ENCODE peak calls at places on chromosomes 6 and 20, in four cellular contexts. E is left lung, B is A549, D is BJ. O is an unnamed sample.

GRCh38 chr6:31473780-31474725 is 23.9 kb upstream of the MICB start:
- DNase-seq in D (no peak), B (no peak), E (no peak), O (no peak)

GRCh38 chr20:16368645-16369292 is 204.5 kb downstream of the KIF16B start:
- DNase-seq in E (no peak), D (no peak), B (peak), O (no peak)

GRCh38 chr20:11001767-11002540 is 328.2 kb upstream of the JAG1 start:
- DNase-seq in D (no peak), E (no peak), B (peak), O (no peak)

GRCh38 chr6:1336246-1336843 is 24.4 kb downstream of the FOXQ1 start:
- DNase-seq in B (peak), D (no peak), E (no peak), O (no peak)

GRCh38 chr6:30378290-30378937 is 33.5 kb downstream of the RPP21 start:
- DNase-seq in D (no peak), B (peak), E (no peak), O (no peak)

GRCh38 chr20:34639755-34640222 is 37.1 kb downstream of the PIGU start:
- DNase-seq in D (no peak), B (no peak), E (no peak), O (no peak)

GRCh38 chr6:63307581-63308246 is 12.1 kb downstream of the LGSN start:
- DNase-seq in E (no peak), B (peak), D (no peak), O (peak)

GRCh38 chr20:10947726-10948125 is 273.9 kb upstream of the JAG1 start:
- DNase-seq in E (no peak), D (no peak), B (no peak), O (no peak)

GRCh38 chr6:137736048-137736846 is 130.8 kb upstream of the TNFAIP3 start:
- DNase-seq in B (no peak), E (no peak), D (no peak), O (peak)

GRCh38 chr6:75236630-75237029 is 7.0 kb downstream of the COX7A2 start:
- DNase-seq in B (no peak), D (no peak), E (no peak), O (no peak)

GRCh38 chr6:140124498-140124897 is 750.0 kb upstream of the CITED2 start:
- DNase-seq in E (no peak), D (no peak), B (no peak), O (no peak)

GRCh38 chr20:46798430-46798829 is 89.0 kb downstream of the SLC2A10 start:
- DNase-seq in B (no peak), D (no peak), E (no peak), O (no peak)

GRCh38 chr20:58553841-58554240 is 38.6 kb upstream of the APCDD1L start:
- DNase-seq in B (no peak), D (no peak), E (no peak), O (no peak)

GRCh38 chr6:122829456-122829855 is 40.4 kb downstream of the SMPDL3A start:
- DNase-seq in B (no peak), D (no peak), E (no peak), O (no peak)

GRCh38 chr6:122838060-122838780 is 49.2 kb downstream of the SMPDL3A start:
- DNase-seq in B (peak), D (no peak), E (no peak), O (no peak)

GRCh38 chr6:145544031-145544430 is 191.3 kb downstream of the EPM2A start:
- DNase-seq in B (peak), D (peak), E (no peak), O (no peak)

GRCh38 chr6:149560736-149561135 is 5.4 kb upstream of the GINM1 start:
- DNase-seq in E (no peak), B (peak), D (no peak), O (no peak)

GRCh38 chr6:96926425-96926824 is 1.9 kb downstream of the KLHL32 start:
- DNase-seq in E (no peak), D (no peak), B (no peak), O (no peak)

GRCh38 chr20:16885746-16886145 is 137.6 kb downstream of the OTOR start:
- DNase-seq in B (no peak), E (no peak), D (no peak), O (no peak)

GRCh38 chr20:48098866-48099265 is 313.6 kb upstream of the SULF2 start:
- DNase-seq in E (no peak), D (no peak), B (no peak), O (no peak)

GRCh38 chr6:42781811-42782688 is at the start of gene BICRAL:
- DNase-seq in E (peak), B (peak), D (no peak), O (peak)

GRCh38 chr6:42555477-42556457 is 8.1 kb upstream of the UBR2 start:
- DNase-seq in E (no peak), B (peak), D (no peak), O (no peak)

GRCh38 chr20:50130995-50131394 is 18.0 kb upstream of the UBE2V1 start:
- DNase-seq in E (no peak), D (no peak), B (no peak), O (no peak)

GRCh38 chr6:8054276-8054675 is 9.9 kb downstream of the BLOC1S5 start:
- DNase-seq in D (no peak), B (no peak), E (no peak), O (no peak)

GRCh38 chr6:16761469-16762264 is 407 bp upstream of the ATXN1 start:
- DNase-seq in B (peak), D (no peak), E (peak), O (peak)

GRCh38 chr6:81938014-81938761 is 185.7 kb upstream of the TENT5A start:
- DNase-seq in D (peak), E (no peak), B (peak), O (no peak)

GRCh38 chr6:52135217-52135616 is 47.8 kb upstream of the PKHD1 start:
- DNase-seq in D (no peak), B (no peak), E (no peak), O (no peak)

GRCh38 chr6:39678914-39679313 is 46.3 kb downstream of the KIF6 start:
- DNase-seq in E (no peak), B (no peak), D (no peak), O (no peak)

GRCh38 chr6:113805167-113805835 is 51.8 kb upstream of the MARCKS start:
- DNase-seq in E (no peak), B (no peak), D (no peak), O (peak)

GRCh38 chr6:37038297-37039198 is 33.1 kb downstream of the FGD2 start:
- DNase-seq in B (no peak), E (no peak), D (no peak), O (no peak)

GRCh38 chr6:52549428-52549827 is 27.4 kb downstream of the TRAM2 start:
- DNase-seq in B (no peak), E (no peak), D (no peak), O (no peak)

GRCh38 chr6:16136536-16137450 is 7.9 kb downstream of the MYLIP start:
- DNase-seq in B (peak), E (no peak), D (peak), O (no peak)

GRCh38 chr6:5706094-5707033 is 300.4 kb downstream of the NRN1 start:
- DNase-seq in E (no peak), D (no peak), B (no peak), O (no peak)

GRCh38 chr20:24497851-24498250 is 28.4 kb downstream of the SYNDIG1 start:
- DNase-seq in B (no peak), E (no peak), D (no peak), O (no peak)

GRCh38 chr20:51402201-51402600 is 140.3 kb downstream of the NFATC2 start:
- DNase-seq in D (no peak), B (no peak), E (no peak), O (no peak)

GRCh38 chr6:57305754-57306153 is 11.7 kb upstream of the PRIM2 start:
- DNase-seq in B (no peak), E (no peak), D (peak), O (no peak)

GRCh38 chr20:45014671-45015415 is 48.5 kb downstream of the STK4 start:
- DNase-seq in D (peak), E (no peak), B (no peak), O (no peak)

GRCh38 chr20:4978050-4978918 is 23.0 kb downstream of the SLC23A2 start:
- DNase-seq in D (no peak), B (no peak), E (no peak), O (no peak)

GRCh38 chr20:41159547-41159946 is 22.2 kb downstream of the PLCG1 start:
- DNase-seq in B (no peak), E (no peak), D (no peak), O (no peak)
- TF ChIP-seq CTCF in B (no peak), E (no peak), D (no peak), O (no peak)

GRCh38 chr6:10759312-10759839 is 11.8 kb downstream of the TMEM14B start:
- DNase-seq in E (no peak), B (peak), D (peak), O (peak)
- TF ChIP-seq CTCF in E (peak), B (peak), D (peak), O (peak)

GRCh38 chr6:27287751-27288135 is 24.3 kb downstream of the POM121L2 start:
- DNase-seq in D (no peak), B (no peak), E (no peak), O (no peak)
- TF ChIP-seq CTCF in D (no peak), B (no peak), E (no peak), O (no peak)

DNA sequence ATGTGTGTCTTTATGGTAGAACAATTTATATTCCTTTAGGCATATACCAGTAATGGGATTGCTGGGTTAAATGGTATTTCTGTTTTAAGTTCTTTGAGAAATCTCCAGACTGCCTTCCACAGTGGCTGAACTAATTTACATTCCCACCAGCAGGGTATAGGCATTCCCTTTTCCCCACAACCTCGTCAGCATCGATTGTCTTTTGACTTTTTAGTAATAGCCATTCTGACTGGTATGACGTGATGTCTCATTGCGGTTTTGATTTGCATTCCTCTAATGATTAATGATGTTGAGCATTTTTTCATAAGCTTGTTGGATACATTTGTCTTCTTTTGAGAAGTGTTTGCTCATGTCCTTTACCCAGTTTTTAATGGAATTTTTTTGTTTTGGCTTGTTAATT is 5.3 kb upstream of the TASP1 start:
- DNase-seq in E (no peak), B (peak), D (no peak), O (no peak)
- TF ChIP-seq CTCF in E (no peak), B (no peak), D (no peak), O (no peak)

GRCh38 chr6:24910331-24910849 is 25.4 kb downstream of the RIPOR2 start:
- DNase-seq in B (no peak), E (peak), D (no peak), O (peak)
- TF ChIP-seq CTCF in B (no peak), E (no peak), D (peak), O (no peak)